ENCODE peak calls at places on chromosomes 7 and 10, in eight cellular contexts. E is dermis microvascular lymphatic vessel endothelial cell, K is GM12891, F is AG04450, B is AG04449, G is left cardiac atrium, L is GOT3, H is head of caudate nucleus. A is an unnamed sample.

GRCh38 chr7:64869121-64869725 is 33.9 kb upstream of the ZNF273 start:
- DNase-seq in E (no peak), K (no peak), F (no peak), B (no peak), G (no peak), L (no peak), H (no peak), A (no peak)

GRCh38 chr7:91412298-91412697 is 148.1 kb downstream of the FZD1 start:
- DNase-seq in E (no peak), K (no peak), F (no peak), B (no peak), G (no peak), L (no peak), H (no peak), A (no peak)

GRCh38 chr10:118330295-118331076 is 11.6 kb downstream of the FAM204A start:
- DNase-seq in E (no peak), K (no peak), F (no peak), B (no peak), G (no peak), L (no peak), H (no peak), A (no peak)

GRCh38 chr10:113126506-113127192 is 176.6 kb downstream of the TCF7L2 start:
- DNase-seq in E (peak; percentile 82), K (peak; percentile 27), F (peak; percentile 27), B (no peak), G (peak; percentile 80), L (peak; percentile 44), H (peak; percentile 82), A (no peak)

GRCh38 chr10:69372126-69372980 is 44.4 kb downstream of the TACR2 start:
- DNase-seq in E (no peak), K (no peak), F (no peak), B (no peak), G (no peak), L (no peak), H (no peak), A (no peak)

GRCh38 chr10:63208981-63209380 is 75.9 kb downstream of the NRBF2 start:
- DNase-seq in E (peak; percentile 75), K (no peak), F (no peak), B (no peak), G (no peak), L (no peak), H (no peak), A (no peak)

GRCh38 chr7:4010206-4010605 is 671.9 kb upstream of the FOXK1 start:
- DNase-seq in E (no peak), K (no peak), F (no peak), B (no peak), G (no peak), L (no peak), H (no peak), A (no peak)

GRCh38 chr10:100163704-100164621 is 21.9 kb downstream of the ERLIN1 start:
- DNase-seq in E (no peak), K (no peak), F (no peak), B (no peak), G (no peak), L (no peak), H (no peak), A (no peak)

GRCh38 chr7:108002726-108003590 is at the start of gene LAMB1:
- DNase-seq in E (peak; percentile 78), K (peak; percentile 37), F (no peak), B (no peak), G (peak; percentile 84), L (no peak), H (peak; percentile 68), A (peak; percentile 28)

GRCh38 chr10:48547061-48547895 is 57.6 kb downstream of the ARHGAP22 start:
- DNase-seq in E (no peak), K (no peak), F (no peak), B (no peak), G (no peak), L (no peak), H (peak; percentile 27), A (no peak)

GRCh38 chr7:155168607-155169006 is 98.5 kb downstream of the HTR5A start:
- DNase-seq in E (no peak), K (no peak), F (no peak), B (no peak), G (no peak), L (no peak), H (no peak), A (no peak)

GRCh38 chr10:132392811-132393694 is 3.9 kb upstream of the PWWP2B start:
- DNase-seq in E (no peak), K (no peak), F (no peak), B (no peak), G (peak; percentile 20), L (no peak), H (no peak), A (no peak)

GRCh38 chr7:116495737-116496136 is 3.8 kb upstream of the CAV2 start:
- DNase-seq in E (no peak), K (no peak), F (no peak), B (no peak), G (no peak), L (no peak), H (no peak), A (no peak)

GRCh38 chr10:31554556-31554955 is 235.5 kb downstream of the ZEB1 start:
- DNase-seq in E (no peak), K (no peak), F (peak; percentile 34), B (peak; percentile 4), G (no peak), L (no peak), H (no peak), A (no peak)

GRCh38 chr10:11328264-11329054 is 283.0 kb downstream of the USP6NL start:
- DNase-seq in E (no peak), K (no peak), F (no peak), B (no peak), G (no peak), L (no peak), H (no peak), A (no peak)

GRCh38 chr10:3071405-3072198 is 4.3 kb downstream of the PFKP start:
- DNase-seq in E (peak; percentile 98), K (no peak), F (no peak), B (no peak), G (no peak), L (no peak), H (no peak), A (no peak)

GRCh38 chr10:67818323-67818722 is 19.7 kb downstream of the DNAJC12 start:
- DNase-seq in E (peak; percentile 81), K (no peak), F (no peak), B (no peak), G (no peak), L (no peak), H (no peak), A (peak; percentile 2)

GRCh38 chr7:46515844-46516590 is 594.9 kb upstream of the IGFBP3 start:
- DNase-seq in E (no peak), K (no peak), F (no peak), B (no peak), G (no peak), L (no peak), H (no peak), A (no peak)

GRCh38 chr10:78164687-78165086 is 131.0 kb downstream of the RPS24 start:
- DNase-seq in E (no peak), K (no peak), F (no peak), B (no peak), G (no peak), L (no peak), H (no peak), A (peak; percentile 41)

GRCh38 chr10:97572214-97572989 is at the start of gene ANKRD2:
- DNase-seq in E (peak; percentile 83), K (peak; percentile 79), F (peak; percentile 52), B (no peak), G (peak; percentile 90), L (peak; percentile 36), H (peak; percentile 90), A (peak; percentile 7)

GRCh38 chr7:5417106-5418071 is 6.2 kb downstream of the TNRC18 start:
- DNase-seq in E (no peak), K (no peak), F (no peak), B (no peak), G (no peak), L (no peak), H (no peak), A (no peak)

GRCh38 chr7:98423043-98423442 is 22.2 kb upstream of the BAIAP2L1 start:
- DNase-seq in E (no peak), K (no peak), F (no peak), B (no peak), G (no peak), L (no peak), H (no peak), A (peak; percentile 31)

GRCh38 chr7:155355176-155355575 is 57.5 kb downstream of the INSIG1 start:
- DNase-seq in E (no peak), K (no peak), F (no peak), B (no peak), G (no peak), L (no peak), H (peak; percentile 14), A (no peak)

GRCh38 chr10:78333362-78334143 is 299.9 kb downstream of the RPS24 start:
- DNase-seq in E (no peak), K (no peak), F (no peak), B (no peak), G (no peak), L (no peak), H (no peak), A (no peak)

GRCh38 chr10:2214035-2214434 is 476.7 kb upstream of the ADARB2 start:
- DNase-seq in E (no peak), K (no peak), F (no peak), B (no peak), G (no peak), L (no peak), H (no peak), A (no peak)

GRCh38 chr10:7408003-7408493 is 2.8 kb downstream of the SFMBT2 start:
- DNase-seq in E (no peak), K (no peak), F (no peak), B (no peak), G (peak; percentile 69), L (no peak), H (peak; percentile 67), A (no peak)

GRCh38 chr7:141354251-141354650 is 197.0 kb upstream of the AGK start:
- DNase-seq in E (peak; percentile 77), K (no peak), F (no peak), B (no peak), G (no peak), L (no peak), H (no peak), A (no peak)

GRCh38 chr10:43336641-43337318 is 34.7 kb upstream of the FXYD4 start:
- DNase-seq in E (no peak), K (no peak), F (no peak), B (no peak), G (no peak), L (no peak), H (no peak), A (no peak)

GRCh38 chr7:18936265-18936664 is 181.2 kb downstream of the TWIST1 start:
- DNase-seq in E (no peak), K (no peak), F (no peak), B (peak; percentile 44), G (no peak), L (no peak), H (no peak), A (no peak)

GRCh38 chr10:7505196-7505595 is 94.4 kb upstream of the SFMBT2 start:
- DNase-seq in E (no peak), K (no peak), F (no peak), B (no peak), G (no peak), L (no peak), H (no peak), A (no peak)

GRCh38 chr7:98281757-98282652 is 519 bp downstream of the BRI3 start:
- DNase-seq in E (peak; percentile 25), K (no peak), F (no peak), B (no peak), G (no peak), L (no peak), H (peak; percentile 59), A (no peak)

GRCh38 chr7:5755704-5756131 is 25.7 kb downstream of the RNF216 start:
- DNase-seq in E (no peak), K (no peak), F (peak; percentile 47), B (peak; percentile 31), G (no peak), L (no peak), H (no peak), A (peak; percentile 74)

GRCh38 chr7:93890041-93890463 is 501 bp downstream of the TFPI2 start:
- DNase-seq in E (peak; percentile 47), K (no peak), F (no peak), B (no peak), G (peak; percentile 35), L (no peak), H (no peak), A (no peak)

GRCh38 chr10:80459047-80459865 is 5.1 kb downstream of the TSPAN14 start:
- DNase-seq in E (no peak), K (peak; percentile 58), F (no peak), B (no peak), G (peak; percentile 73), L (no peak), H (peak; percentile 57), A (no peak)

A was measured in NCI-H446 treated with DMSO at 0.1 percent for 48 hours.